ENCODE peak calls at places on chromosomes 5 and 9, in four cellular contexts. C is ovary, H is heart left ventricle, X is Calu3. Y is an unnamed sample.

GRCh38 chr5:147835386-147835798 is 3.9 kb upstream of the SPINK1 start:
- DNase-seq in C (no peak), H (no peak), X (peak), Y (no peak)

GRCh38 chr9:76713371-76713770 is 50.9 kb upstream of the PCA3 start:
- DNase-seq in C (no peak), H (no peak), X (no peak), Y (no peak)

GRCh38 chr9:109759584-109759983 is 20.4 kb upstream of the PALM2AKAP2 start:
- DNase-seq in C (no peak), H (no peak), X (no peak), Y (no peak)

GRCh38 chr9:16727452-16728127 is 142.9 kb downstream of the BNC2 start:
- DNase-seq in C (no peak), H (no peak), X (no peak), Y (no peak)

GRCh38 chr9:124602632-124603031 is 95.4 kb upstream of the NR5A1 start:
- DNase-seq in C (no peak), H (no peak), X (no peak), Y (no peak)

GRCh38 chr5:148998174-148998797 is 64.6 kb downstream of the SH3TC2 start:
- DNase-seq in C (no peak), H (peak), X (peak), Y (no peak)

GRCh38 chr5:133797167-133797566 is 171.3 kb downstream of the C5orf15 start:
- DNase-seq in C (no peak), H (no peak), X (no peak), Y (no peak)

GRCh38 chr5:124302504-124302903 is 443.9 kb downstream of the ZNF608 start:
- DNase-seq in C (no peak), H (no peak), X (no peak), Y (no peak)

GRCh38 chr9:126164796-126165525 is 161.7 kb upstream of the MVB12B start:
- DNase-seq in C (no peak), H (no peak), X (no peak), Y (no peak)

GRCh38 chr5:120609570-120609969 is 145.5 kb downstream of the PRR16 start:
- DNase-seq in C (no peak), H (no peak), X (no peak), Y (no peak)

GRCh38 chr5:132901730-132902129 is 28.3 kb downstream of the LEAP2 start:
- DNase-seq in C (no peak), H (no peak), X (no peak), Y (no peak)

GRCh38 chr9:23825143-23825531 is 903 bp downstream of the ELAVL2 start:
- DNase-seq in C (no peak), H (no peak), X (no peak), Y (no peak)

GRCh38 chr9:124873664-124874063 is 11.7 kb downstream of the ARPC5L start:
- DNase-seq in C (no peak), H (no peak), X (no peak), Y (no peak)

GRCh38 chr5:154331267-154331666 is 114.5 kb upstream of the SAP30L start:
- DNase-seq in C (no peak), H (no peak), X (no peak), Y (no peak)

GRCh38 chr9:128499920-128500319 is 4.6 kb upstream of the GLE1 start:
- DNase-seq in C (no peak), H (no peak), X (no peak), Y (no peak)
- TF ChIP-seq CTCF in C (no peak), H (no peak), X (no peak), Y (no peak)

GRCh38 chr5:180484813-180485212 is 9.4 kb upstream of the CNOT6 start:
- DNase-seq in C (no peak), H (no peak), X (no peak), Y (no peak)
- TF ChIP-seq CTCF in C (no peak), H (no peak), X (no peak), Y (no peak)

GRCh38 chr5:94024625-94025024 is 283.2 kb upstream of the POU5F2 start:
- DNase-seq in C (no peak), H (no peak), X (no peak), Y (no peak)
- TF ChIP-seq CTCF in C (no peak), H (no peak), X (no peak), Y (no peak)

DNA sequence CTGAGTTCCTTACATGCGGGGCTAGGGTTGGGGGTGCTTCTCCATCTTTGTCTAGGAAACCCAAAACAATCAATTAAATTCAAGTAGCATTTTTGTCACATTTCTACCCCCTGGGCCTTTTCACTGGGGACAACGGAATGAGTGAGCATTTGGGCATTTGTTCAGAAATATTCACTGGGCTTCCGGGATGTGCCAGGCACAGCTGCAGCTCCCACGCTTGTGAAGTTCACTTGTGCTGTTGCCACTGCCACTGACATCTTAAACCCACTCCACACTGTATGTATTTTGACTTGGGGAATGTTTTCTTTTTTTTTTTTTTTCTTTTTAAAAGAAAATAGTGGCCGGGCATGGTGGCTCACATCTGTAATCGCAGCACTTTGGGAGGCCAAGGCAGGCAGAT is 31.6 kb downstream of the DUSP1 start:
- DNase-seq in C (no peak), H (no peak), X (no peak), Y (no peak)
- TF ChIP-seq CTCF in C (no peak), H (no peak), X (no peak), Y (no peak)

GRCh38 chr9:94553029-94553938 is 1.6 kb upstream of the PCAT7 start:
- DNase-seq in C (no peak), H (no peak), X (peak), Y (no peak)
- TF ChIP-seq CTCF in C (no peak), H (no peak), X (no peak), Y (no peak)

GRCh38 chr5:126494393-126494792 is 71.2 kb downstream of the GRAMD2B start:
- DNase-seq in C (no peak), H (no peak), X (no peak), Y (no peak)

GRCh38 chr5:126497506-126497905 is 74.3 kb downstream of the GRAMD2B start:
- DNase-seq in C (no peak), H (no peak), X (no peak), Y (no peak)

GRCh38 chr5:126488362-126489065 is 65.3 kb downstream of the GRAMD2B start:
- DNase-seq in C (no peak), H (no peak), X (no peak), Y (no peak)

GRCh38 chr5:126490167-126490937 is 67.1 kb downstream of the GRAMD2B start:
- DNase-seq in C (no peak), H (no peak), X (no peak), Y (no peak)

GRCh38 chr5:126492939-126493338 is 69.7 kb downstream of the GRAMD2B start:
- DNase-seq in C (peak), H (no peak), X (no peak), Y (no peak)
- TF ChIP-seq CTCF in C (peak), H (peak), X (no peak), Y (peak)

GRCh38 chr5:181223041-181223728 is at the start of gene TRIM41:
- DNase-seq in C (peak), H (peak), X (peak), Y (peak)
- TF ChIP-seq CTCF in C (peak), H (no peak), X (no peak), Y (no peak)

GRCh38 chr5:150217041-150217440 is 27.2 kb downstream of the SLC6A7 start:
- DNase-seq in C (no peak), H (no peak), X (no peak), Y (no peak)

GRCh38 chr5:150215978-150216944 is 26.4 kb downstream of the SLC6A7 start:
- DNase-seq in C (no peak), H (no peak), X (peak), Y (no peak)

GRCh38 chr5:150213530-150213929 is 23.7 kb downstream of the SLC6A7 start:
- DNase-seq in C (no peak), H (no peak), X (no peak), Y (no peak)

GRCh38 chr5:150211156-150212030 is 21.5 kb downstream of the SLC6A7 start:
- DNase-seq in C (no peak), H (no peak), X (no peak), Y (no peak)

GRCh38 chr5:150214289-150214688 is 24.4 kb downstream of the SLC6A7 start:
- DNase-seq in C (no peak), H (peak), X (no peak), Y (peak)
- TF ChIP-seq CTCF in C (no peak), H (peak), X (no peak), Y (no peak)

GRCh38 chr5:28810751-28811136 is 1772.4 kb upstream of the CDH9 start:
- DNase-seq in C (no peak), H (no peak), X (no peak), Y (no peak)
- TF ChIP-seq CTCF in C (no peak), H (no peak), X (no peak), Y (no peak)